ENCODE peak calls at places on chromosome 1, in seven cellular contexts. One of them, this sample, is unnamed.

GRCh38 chr1:38047603-38048146 is 1.1 kb upstream of the POU3F1 start:
- DNase-seq in substantia nigra: no peak
- DNase-seq in NCI-H1092 treated with DMSO at 0.1 percent for 48 hours: no peak
- DNase-seq in activated CD4-positive, CD25-positive, alpha-beta regulatory T cell: no peak
- DNase-seq in stimulated activated CD8-positive, alpha-beta memory T cell treated with anti-CD3 and anti-CD28 coated beads, Interleukin-15, amount 100 ng/mL, for 24 hours: no peak
- DNase-seq in bronchial epithelial cell: peak; percentile 39
- DNase-seq in ELF-1: peak; percentile 80
- DNase-seq in this sample: no peak

GRCh38 chr1:211557894-211558625 is 20.9 kb downstream of the SLC30A1 start:
- DNase-seq in bronchial epithelial cell: no peak
- DNase-seq in NCI-H1092 treated with DMSO at 0.1 percent for 48 hours: no peak
- DNase-seq in ELF-1: no peak
- DNase-seq in substantia nigra: no peak
- DNase-seq in stimulated activated CD8-positive, alpha-beta memory T cell treated with anti-CD3 and anti-CD28 coated beads, Interleukin-15, amount 100 ng/mL, for 24 hours: no peak
- DNase-seq in activated CD4-positive, CD25-positive, alpha-beta regulatory T cell: no peak
- DNase-seq in this sample: no peak

GRCh38 chr1:112386024-112386723 is 9.8 kb upstream of the CTTNBP2NL start:
- DNase-seq in ELF-1: no peak
- DNase-seq in substantia nigra: no peak
- DNase-seq in bronchial epithelial cell: no peak
- DNase-seq in NCI-H1092 treated with DMSO at 0.1 percent for 48 hours: no peak
- DNase-seq in stimulated activated CD8-positive, alpha-beta memory T cell treated with anti-CD3 and anti-CD28 coated beads, Interleukin-15, amount 100 ng/mL, for 24 hours: no peak
- DNase-seq in activated CD4-positive, CD25-positive, alpha-beta regulatory T cell: no peak
- DNase-seq in this sample: no peak

GRCh38 chr1:34916104-34916503 is 13.3 kb downstream of the DLGAP3 start:
- DNase-seq in ELF-1: no peak
- DNase-seq in substantia nigra: no peak
- DNase-seq in stimulated activated CD8-positive, alpha-beta memory T cell treated with anti-CD3 and anti-CD28 coated beads, Interleukin-15, amount 100 ng/mL, for 24 hours: no peak
- DNase-seq in NCI-H1092 treated with DMSO at 0.1 percent for 48 hours: no peak
- DNase-seq in bronchial epithelial cell: no peak
- DNase-seq in activated CD4-positive, CD25-positive, alpha-beta regulatory T cell: no peak
- DNase-seq in this sample: no peak

GRCh38 chr1:121483961-121484424 is 299.2 kb downstream of the SRGAP2C start:
- DNase-seq in substantia nigra: no peak
- DNase-seq in activated CD4-positive, CD25-positive, alpha-beta regulatory T cell: no peak
- DNase-seq in bronchial epithelial cell: peak; percentile 73
- DNase-seq in stimulated activated CD8-positive, alpha-beta memory T cell treated with anti-CD3 and anti-CD28 coated beads, Interleukin-15, amount 100 ng/mL, for 24 hours: no peak
- DNase-seq in ELF-1: no peak
- DNase-seq in NCI-H1092 treated with DMSO at 0.1 percent for 48 hours: no peak
- DNase-seq in this sample: no peak

GRCh38 chr1:166114419-166114818 is 52.4 kb downstream of the FAM78B start:
- DNase-seq in ELF-1: no peak
- DNase-seq in activated CD4-positive, CD25-positive, alpha-beta regulatory T cell: no peak
- DNase-seq in stimulated activated CD8-positive, alpha-beta memory T cell treated with anti-CD3 and anti-CD28 coated beads, Interleukin-15, amount 100 ng/mL, for 24 hours: no peak
- DNase-seq in NCI-H1092 treated with DMSO at 0.1 percent for 48 hours: no peak
- DNase-seq in bronchial epithelial cell: no peak
- DNase-seq in substantia nigra: no peak
- DNase-seq in this sample: no peak

GRCh38 chr1:901108-901859 is 22.4 kb upstream of the SAMD11 start:
- DNase-seq in activated CD4-positive, CD25-positive, alpha-beta regulatory T cell: no peak
- DNase-seq in ELF-1: no peak
- DNase-seq in stimulated activated CD8-positive, alpha-beta memory T cell treated with anti-CD3 and anti-CD28 coated beads, Interleukin-15, amount 100 ng/mL, for 24 hours: no peak
- DNase-seq in NCI-H1092 treated with DMSO at 0.1 percent for 48 hours: no peak
- DNase-seq in bronchial epithelial cell: no peak
- DNase-seq in substantia nigra: no peak
- DNase-seq in this sample: no peak

GRCh38 chr1:84146375-84147032 is 2.4 kb downstream of the PRKACB start:
- DNase-seq in bronchial epithelial cell: peak; percentile 77
- DNase-seq in ELF-1: no peak
- DNase-seq in NCI-H1092 treated with DMSO at 0.1 percent for 48 hours: no peak
- DNase-seq in stimulated activated CD8-positive, alpha-beta memory T cell treated with anti-CD3 and anti-CD28 coated beads, Interleukin-15, amount 100 ng/mL, for 24 hours: no peak
- DNase-seq in activated CD4-positive, CD25-positive, alpha-beta regulatory T cell: no peak
- DNase-seq in substantia nigra: no peak
- DNase-seq in this sample: no peak

GRCh38 chr1:110250749-110251148 is 40.6 kb downstream of the KCNC4 start:
- DNase-seq in stimulated activated CD8-positive, alpha-beta memory T cell treated with anti-CD3 and anti-CD28 coated beads, Interleukin-15, amount 100 ng/mL, for 24 hours: no peak
- DNase-seq in ELF-1: no peak
- DNase-seq in NCI-H1092 treated with DMSO at 0.1 percent for 48 hours: no peak
- DNase-seq in activated CD4-positive, CD25-positive, alpha-beta regulatory T cell: no peak
- DNase-seq in bronchial epithelial cell: no peak
- DNase-seq in substantia nigra: no peak
- DNase-seq in this sample: no peak

GRCh38 chr1:178371999-178372398 is 124.8 kb downstream of the CLEC20A start:
- DNase-seq in substantia nigra: no peak
- DNase-seq in activated CD4-positive, CD25-positive, alpha-beta regulatory T cell: no peak
- DNase-seq in stimulated activated CD8-positive, alpha-beta memory T cell treated with anti-CD3 and anti-CD28 coated beads, Interleukin-15, amount 100 ng/mL, for 24 hours: no peak
- DNase-seq in bronchial epithelial cell: no peak
- DNase-seq in NCI-H1092 treated with DMSO at 0.1 percent for 48 hours: no peak
- DNase-seq in ELF-1: no peak
- DNase-seq in this sample: no peak

GRCh38 chr1:228303596-228303995 is 95.8 kb downstream of the OBSCN start:
- DNase-seq in bronchial epithelial cell: no peak
- DNase-seq in stimulated activated CD8-positive, alpha-beta memory T cell treated with anti-CD3 and anti-CD28 coated beads, Interleukin-15, amount 100 ng/mL, for 24 hours: no peak
- DNase-seq in activated CD4-positive, CD25-positive, alpha-beta regulatory T cell: no peak
- DNase-seq in ELF-1: no peak
- DNase-seq in substantia nigra: no peak
- DNase-seq in NCI-H1092 treated with DMSO at 0.1 percent for 48 hours: no peak
- DNase-seq in this sample: no peak

GRCh38 chr1:28971980-28972771 is 57.8 kb downstream of the EPB41 start:
- DNase-seq in ELF-1: no peak
- DNase-seq in NCI-H1092 treated with DMSO at 0.1 percent for 48 hours: no peak
- DNase-seq in stimulated activated CD8-positive, alpha-beta memory T cell treated with anti-CD3 and anti-CD28 coated beads, Interleukin-15, amount 100 ng/mL, for 24 hours: no peak
- DNase-seq in substantia nigra: no peak
- DNase-seq in activated CD4-positive, CD25-positive, alpha-beta regulatory T cell: no peak
- DNase-seq in bronchial epithelial cell: peak; percentile 98
- DNase-seq in this sample: no peak

This sample was measured in CMK.